ENCODE peak calls at places on chromosomes 1 and 21, in five cellular contexts. K, J, W, H and M are unnamed samples.

GRCh38 chr21:16578912-16579311 is 849.1 kb downstream of the USP25 start:
- DNase-seq in J (no peak), H (no peak), W (no peak), K (no peak), M (no peak)

GRCh38 chr1:222073307-222073995 is 331.6 kb upstream of the DUSP10 start:
- DNase-seq in K (peak; percentile 84), H (no peak), J (no peak), W (peak; percentile 54), M (no peak)

GRCh38 chr1:33715195-33715811 is 148.6 kb upstream of the HMGB4 start:
- DNase-seq in H (no peak), K (no peak), J (no peak), W (no peak), M (no peak)

GRCh38 chr1:200530551-200531261 is 89.8 kb downstream of the KIF14 start:
- DNase-seq in H (no peak), W (no peak), K (no peak), J (no peak), M (no peak)

GRCh38 chr21:25350056-25350455 is 257.2 kb downstream of the MRPL39 start:
- DNase-seq in K (peak; percentile 60), J (peak; percentile 41), W (peak; percentile 50), H (peak; percentile 43), M (no peak)

GRCh38 chr1:118617916-118618315 is 370.2 kb downstream of the TBX15 start:
- DNase-seq in J (no peak), K (no peak), W (no peak), H (no peak), M (no peak)

GRCh38 chr1:61709908-61710289 is 15.0 kb downstream of the TM2D1 start:
- DNase-seq in J (no peak), W (no peak), K (no peak), H (no peak), M (no peak)

GRCh38 chr1:58929667-58930325 is 145.9 kb upstream of the JUN start:
- DNase-seq in J (no peak), H (no peak), K (no peak), W (no peak), M (no peak)

GRCh38 chr1:85464497-85465098 is 361 bp downstream of the DDAH1 start:
- DNase-seq in J (peak; percentile 72), K (peak; percentile 73), W (peak; percentile 81), H (peak; percentile 70), M (peak; percentile 92)

GRCh38 chr21:19731251-19731650 is 1267.0 kb upstream of the NCAM2 start:
- DNase-seq in J (no peak), K (no peak), W (no peak), H (no peak), M (no peak)

GRCh38 chr1:240500681-240501080 is 111.3 kb downstream of the GREM2 start:
- DNase-seq in J (no peak), K (no peak), H (no peak), W (no peak), M (no peak)

GRCh38 chr1:210330279-210330866 is 1.7 kb downstream of the HHAT start:
- DNase-seq in J (no peak), H (no peak), W (no peak), K (peak; percentile 10), M (no peak)

GRCh38 chr21:34598931-34599400 is 15.9 kb downstream of the RCAN1 start:
- DNase-seq in H (no peak), K (peak; percentile 36), W (no peak), J (no peak), M (no peak)

DNA sequence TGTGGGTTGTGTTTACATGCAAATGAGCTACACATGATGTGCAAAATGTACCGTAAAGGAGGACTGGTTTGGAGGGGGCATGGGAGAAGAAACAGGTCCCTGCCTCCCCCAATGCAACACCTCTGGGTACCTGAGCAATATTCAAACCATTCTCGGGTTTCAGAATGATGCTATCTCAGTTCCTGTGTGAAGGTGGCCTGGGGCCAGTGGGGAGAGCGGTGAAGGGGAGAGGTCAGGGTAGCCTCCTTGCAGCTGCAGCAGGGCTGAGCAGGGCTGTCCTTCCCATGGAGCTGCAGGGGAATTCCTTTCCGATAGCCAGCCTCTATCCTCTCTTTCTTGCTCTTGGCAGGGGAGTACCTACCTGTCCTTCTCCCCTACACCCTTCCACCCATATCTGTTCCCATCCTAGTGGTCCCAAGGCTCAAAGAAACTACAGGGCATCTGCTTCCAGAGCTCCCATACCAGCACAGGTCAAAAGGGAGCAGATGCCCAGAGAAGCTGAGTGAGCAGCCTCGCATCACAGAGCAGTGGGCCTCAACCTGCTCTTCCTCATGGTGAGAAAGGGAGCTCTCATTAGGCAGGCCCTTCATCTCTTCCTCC is 11.9 kb downstream of the MEF2D start:
- DNase-seq in H (no peak), W (peak; percentile 63), K (no peak), J (no peak), M (no peak)
- H3K4me1 ChIP-seq in H (peaks cover 42% of the 10 kb centered on the region), W (peaks cover 28% of the 10 kb centered on the region), K (peaks cover 52% of the 10 kb centered on the region), J (peaks cover 19% of the 10 kb centered on the region), M (peaks cover 46% of the 10 kb centered on the region)

GRCh38 chr1:185046639-185047038 is 1.3 kb downstream of the RNF2 start:
- DNase-seq in H (no peak), J (no peak), K (no peak), W (no peak), M (no peak)
- H3K9ac ChIP-seq in H (peak overlapping the region; percentile 51), J (peak overlapping the region; percentile 81), K (peak overlapping the region; percentile 89), W (peak overlapping the region; percentile 92), M (peak overlapping the region; percentile 53)

GRCh38 chr1:171254859-171255258 is 6.6 kb downstream of the FMO1 start:
- DNase-seq in K (peak; percentile 47), J (no peak), W (no peak), H (no peak), M (no peak)
- H3K4me1 ChIP-seq in K (peaks cover 2% of the 10 kb centered on the region), J (peaks cover 11% of the 10 kb centered on the region), W (peaks cover 3% of the 10 kb centered on the region), H (peaks cover 24% of the 10 kb centered on the region), M (peaks cover 11% of the 10 kb centered on the region)

DNA sequence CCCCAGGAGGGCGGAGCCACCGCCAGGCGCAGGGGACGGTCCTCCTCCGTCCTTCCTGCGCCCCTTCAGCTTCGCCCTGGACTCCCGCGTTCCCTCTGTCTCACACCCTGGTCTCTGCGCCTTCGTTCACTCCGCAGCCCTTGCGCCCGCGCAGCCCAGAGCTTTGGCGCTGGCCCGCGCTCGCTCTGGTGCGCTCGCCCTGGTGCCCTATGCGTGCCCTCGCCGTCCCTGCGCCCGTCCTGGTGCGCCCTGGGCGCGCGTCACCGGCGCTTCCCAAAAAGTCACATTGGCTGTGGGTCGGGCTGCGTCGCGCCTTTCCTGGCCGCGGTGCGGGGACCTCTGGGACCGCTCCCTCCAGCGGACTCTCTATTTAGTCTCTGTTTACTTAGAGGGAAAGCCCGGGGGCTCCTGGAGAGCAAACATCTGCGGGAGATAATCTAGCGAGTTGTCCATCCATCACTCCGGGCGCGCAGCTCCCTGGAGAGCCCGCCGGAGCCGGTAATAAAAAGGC is 178.6 kb downstream of the PRDM16 start:
- DNase-seq in K (no peak), J (peak; percentile 63), W (peak; percentile 24), H (peak; percentile 60), M (no peak)
- H3K9ac ChIP-seq in K (no peak overlapping the region), J (no peak overlapping the region), W (no peak overlapping the region), H (no peak overlapping the region), M (no peak overlapping the region)

DNA sequence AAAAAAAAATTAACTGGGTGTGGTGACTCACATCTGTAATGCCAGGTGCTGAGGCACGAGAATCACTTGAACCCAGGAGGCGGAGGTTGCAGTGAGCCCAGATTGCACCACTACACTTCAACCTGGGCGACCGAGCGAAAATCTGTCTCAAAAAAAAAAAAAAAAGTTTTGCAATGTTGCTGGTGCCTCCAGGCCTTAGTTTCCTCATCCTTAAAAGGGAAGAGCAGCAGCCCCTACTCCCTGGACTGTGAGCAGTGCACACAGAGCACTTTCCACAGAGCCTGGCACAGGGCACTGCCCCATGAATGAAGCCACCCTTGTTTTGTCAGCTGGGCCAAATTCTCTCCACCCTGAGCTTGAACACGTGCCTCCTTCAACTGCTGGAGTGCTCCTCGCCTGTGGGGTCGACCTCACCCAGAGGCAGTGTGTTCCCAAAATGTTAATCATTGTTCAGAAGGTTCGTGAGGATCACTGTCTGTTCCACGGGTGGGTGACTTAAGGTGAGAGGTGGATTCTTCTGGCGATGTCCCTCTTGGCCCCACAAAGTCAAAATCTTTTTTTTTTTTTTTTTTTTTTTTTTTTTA is 152.1 kb upstream of the TMEM51 start:
- DNase-seq in W (no peak), J (no peak), K (no peak), H (no peak), M (no peak)
- H3K4me1 ChIP-seq in W (no peaks in the 10 kb centered on the region), J (no peaks in the 10 kb centered on the region), K (peaks cover 16% of the 10 kb centered on the region), H (peaks cover under 1% of the 10 kb centered on the region), M (peaks cover 33% of the 10 kb centered on the region)

GRCh38 chr1:78687315-78687714 is 37.7 kb downstream of the IFI44 start:
- DNase-seq in H (no peak), J (no peak), K (no peak), W (no peak), M (no peak)
- H3K9ac ChIP-seq in H (no peak overlapping the region), J (no peak overlapping the region), K (no peak overlapping the region), W (no peak overlapping the region), M (no peak overlapping the region)

GRCh38 chr1:206509612-206510257 is 2.4 kb downstream of the RASSF5 start:
- DNase-seq in J (no peak), K (no peak), H (no peak), W (no peak), M (no peak)

GRCh38 chr1:206511362-206512064 is 4.2 kb downstream of the RASSF5 start:
- DNase-seq in H (no peak), J (no peak), K (no peak), W (peak; percentile 37), M (no peak)

GRCh38 chr1:206508130-206508884 is 976 bp downstream of the RASSF5 start:
- DNase-seq in W (no peak), J (no peak), K (no peak), H (no peak), M (no peak)

GRCh38 chr1:206508956-206509355 is 1.6 kb downstream of the RASSF5 start:
- DNase-seq in K (peak; percentile 72), J (no peak), W (no peak), H (no peak), M (no peak)

DNA sequence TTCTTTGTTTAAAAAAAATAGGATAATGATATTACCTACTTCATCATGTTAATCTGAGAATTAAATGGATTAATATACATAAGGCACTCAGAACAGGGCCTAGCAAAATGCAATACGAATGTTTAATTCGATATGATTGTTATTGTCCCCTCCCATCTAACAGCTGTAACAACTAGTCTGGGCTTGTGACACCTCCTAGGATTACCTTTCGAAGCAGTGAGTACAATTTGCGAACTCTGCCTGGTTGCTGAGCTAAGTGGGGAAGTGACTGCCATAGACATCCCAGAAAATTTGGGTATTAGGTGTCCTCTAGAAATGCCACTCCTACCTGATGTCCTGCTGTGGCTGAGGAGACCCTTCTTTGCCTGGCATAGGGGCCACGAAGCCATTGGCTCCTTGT is 3.0 kb downstream of the RASSF5 start:
- DNase-seq in J (no peak), W (no peak), K (no peak), H (no peak), M (no peak)
- H3K4me1 ChIP-seq in J (no peaks in the 10 kb centered on the region), W (no peaks in the 10 kb centered on the region), K (peaks cover 25% of the 10 kb centered on the region), H (peaks cover 9% of the 10 kb centered on the region), M (no peaks in the 10 kb centered on the region)

DNA sequence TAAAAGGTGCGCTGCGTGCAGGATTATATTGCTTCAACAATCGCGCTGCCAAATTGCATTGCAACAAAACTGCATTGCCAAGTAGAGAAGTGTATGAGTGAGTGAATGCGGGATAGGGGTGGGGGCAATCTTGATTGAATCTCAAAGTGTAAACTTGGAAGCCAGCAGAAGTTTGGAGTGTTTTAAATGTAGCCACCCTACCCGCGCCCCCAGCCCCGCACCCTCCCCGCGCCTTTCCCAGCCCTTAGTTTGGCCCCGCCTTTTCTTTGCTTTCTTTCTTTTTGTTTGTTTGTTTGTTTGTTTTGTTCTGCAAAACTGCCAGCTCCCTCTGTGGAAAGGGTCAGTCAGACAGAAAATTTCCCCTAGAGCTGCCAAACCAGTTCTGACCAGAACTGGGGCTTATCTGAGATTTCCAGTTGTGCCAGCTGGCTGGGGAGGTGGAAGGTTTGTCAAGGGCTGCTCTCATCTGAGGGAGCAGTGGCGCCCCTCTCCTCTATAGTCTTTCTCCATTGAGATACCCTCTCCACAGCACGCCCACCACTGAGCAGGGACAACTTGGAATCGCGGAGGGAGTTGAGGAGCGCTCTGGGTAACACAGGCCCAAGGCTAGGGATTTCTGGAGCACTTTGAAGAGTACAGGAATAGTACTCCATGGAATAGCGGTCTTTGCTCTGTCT is 666 bp upstream of the BEND5 start:
- DNase-seq in J (peak; percentile 34), W (peak; percentile 32), H (peak; percentile 64), K (no peak), M (no peak)
- H3K9ac ChIP-seq in J (peak overlapping the region; percentile 59), W (peak overlapping the region; percentile 35), H (no peak overlapping the region), K (no peak overlapping the region), M (no peak overlapping the region)